ENCODE peak calls at places on chromosome 17, in seven cellular contexts. I is bronchial epithelial cell, T is osteoblast, H is choroid plexus epithelial cell, F is nephron progenitor cell, N is foreskin fibroblast, B is mesothelial cell of epicardium. V is an unnamed sample.

GRCh38 chr17:8003594-8004181 is 1.3 kb downstream of the GUCY2D start:
- DNase-seq in I (no peak), T (peak), H (no peak), F (no peak), N (no peak), B (no peak), V (no peak)

GRCh38 chr17:61325382-61326073 is 74.1 kb upstream of the TBX2 start:
- DNase-seq in I (no peak), T (peak), H (no peak), F (peak), N (peak), B (no peak), V (no peak)

GRCh38 chr17:7282752-7283321 is 1.3 kb downstream of the SLC2A4 start:
- DNase-seq in I (no peak), T (peak), H (no peak), F (no peak), N (no peak), B (no peak), V (no peak)

GRCh38 chr17:5000237-5000639 is 2.5 kb downstream of the KIF1C start:
- DNase-seq in I (no peak), T (peak), H (no peak), F (no peak), N (no peak), B (no peak), V (no peak)

GRCh38 chr17:30576326-30576861 is 99.2 kb downstream of the GOSR1 start:
- DNase-seq in I (no peak), T (no peak), H (no peak), F (no peak), N (no peak), B (peak), V (no peak)

GRCh38 chr17:45030733-45031132 is 20.7 kb downstream of the DCAKD start:
- DNase-seq in I (no peak), T (peak), H (no peak), F (no peak), N (no peak), B (no peak), V (no peak)

GRCh38 chr17:65055708-65056638 is 567 bp downstream of the GNA13 start:
- DNase-seq in I (no peak), T (peak), H (peak), F (peak), N (peak), B (peak), V (no peak)

GRCh38 chr17:48576479-48577309 is 1.5 kb downstream of the HOXB4 start:
- DNase-seq in I (no peak), T (no peak), H (no peak), F (peak), N (no peak), B (no peak), V (no peak)

GRCh38 chr17:46154151-46154816 is 38.9 kb downstream of the KANSL1 start:
- DNase-seq in I (peak), T (no peak), H (no peak), F (no peak), N (no peak), B (no peak), V (no peak)

GRCh38 chr17:1120596-1121441 is 59.0 kb downstream of the ABR start:
- DNase-seq in I (no peak), T (peak), H (no peak), F (no peak), N (no peak), B (no peak), V (no peak)

GRCh38 chr17:44155488-44155887 is 13.8 kb downstream of the HROB start:
- DNase-seq in I (no peak), T (no peak), H (no peak), F (no peak), N (no peak), B (no peak), V (no peak)

GRCh38 chr17:48799069-48799710 is 17.8 kb downstream of the TTLL6 start:
- DNase-seq in I (no peak), T (no peak), H (no peak), F (no peak), N (no peak), B (no peak), V (no peak)

GRCh38 chr17:82832881-82833475 is 6.8 kb downstream of the ZNF750 start:
- DNase-seq in I (no peak), T (peak), H (no peak), F (no peak), N (no peak), B (no peak), V (peak)

GRCh38 chr17:42311240-42312034 is 23.1 kb downstream of the STAT5A start:
- DNase-seq in I (peak), T (peak), H (peak), F (peak), N (peak), B (peak), V (no peak)

GRCh38 chr17:16466407-16466806 is 25.6 kb downstream of the LRRC75A start:
- DNase-seq in I (no peak), T (no peak), H (no peak), F (no peak), N (no peak), B (no peak), V (no peak)

GRCh38 chr17:48567209-48567608 is 10.9 kb downstream of the HOXB4 start:
- DNase-seq in I (no peak), T (no peak), H (no peak), F (no peak), N (no peak), B (no peak), V (no peak)

GRCh38 chr17:71098071-71098470 is 928.7 kb downstream of the KCNJ2 start:
- DNase-seq in I (no peak), T (no peak), H (no peak), F (no peak), N (no peak), B (no peak), V (no peak)

GRCh38 chr17:10105513-10106001 is 92.8 kb downstream of the GAS7 start:
- DNase-seq in I (peak), T (no peak), H (peak), F (no peak), N (no peak), B (peak), V (no peak)

GRCh38 chr17:59840908-59841666 is 51.7 kb downstream of the TUBD1 start:
- DNase-seq in I (peak), T (peak), H (peak), F (no peak), N (no peak), B (no peak), V (no peak)

GRCh38 chr17:77769762-77770161 is 188.7 kb upstream of the TNRC6C start:
- DNase-seq in I (no peak), T (peak), H (no peak), F (no peak), N (no peak), B (no peak), V (no peak)

GRCh38 chr17:62186841-62187240 is 121.8 kb upstream of the MED13 start:
- DNase-seq in I (no peak), T (no peak), H (no peak), F (no peak), N (no peak), B (no peak), V (no peak)

GRCh38 chr17:12738624-12739023 is 50.7 kb upstream of the ARHGAP44 start:
- DNase-seq in I (no peak), T (no peak), H (no peak), F (no peak), N (no peak), B (no peak), V (no peak)

GRCh38 chr17:39134878-39135277 is 16.6 kb downstream of the PLXDC1 start:
- DNase-seq in I (no peak), T (peak), H (no peak), F (no peak), N (no peak), B (no peak), V (no peak)

GRCh38 chr17:10135539-10136257 is 62.7 kb downstream of the GAS7 start:
- DNase-seq in I (no peak), T (peak), H (peak), F (no peak), N (peak), B (no peak), V (no peak)

GRCh38 chr17:48728232-48729231 is at the start of gene HOXB13:
- DNase-seq in I (no peak), T (no peak), H (no peak), F (peak), N (peak), B (peak), V (no peak)

GRCh38 chr17:39737761-39738567 is at the start of gene GRB7:
- DNase-seq in I (peak), T (peak), H (no peak), F (peak), N (no peak), B (peak), V (no peak)

GRCh38 chr17:69223809-69224208 is 4.8 kb downstream of the ABCA10 start:
- DNase-seq in I (no peak), T (no peak), H (peak), F (no peak), N (peak), B (no peak), V (no peak)

GRCh38 chr17:74521701-74522201 is 9.5 kb downstream of the CD300LB start:
- DNase-seq in I (no peak), T (no peak), H (no peak), F (no peak), N (no peak), B (no peak), V (no peak)

DNA sequence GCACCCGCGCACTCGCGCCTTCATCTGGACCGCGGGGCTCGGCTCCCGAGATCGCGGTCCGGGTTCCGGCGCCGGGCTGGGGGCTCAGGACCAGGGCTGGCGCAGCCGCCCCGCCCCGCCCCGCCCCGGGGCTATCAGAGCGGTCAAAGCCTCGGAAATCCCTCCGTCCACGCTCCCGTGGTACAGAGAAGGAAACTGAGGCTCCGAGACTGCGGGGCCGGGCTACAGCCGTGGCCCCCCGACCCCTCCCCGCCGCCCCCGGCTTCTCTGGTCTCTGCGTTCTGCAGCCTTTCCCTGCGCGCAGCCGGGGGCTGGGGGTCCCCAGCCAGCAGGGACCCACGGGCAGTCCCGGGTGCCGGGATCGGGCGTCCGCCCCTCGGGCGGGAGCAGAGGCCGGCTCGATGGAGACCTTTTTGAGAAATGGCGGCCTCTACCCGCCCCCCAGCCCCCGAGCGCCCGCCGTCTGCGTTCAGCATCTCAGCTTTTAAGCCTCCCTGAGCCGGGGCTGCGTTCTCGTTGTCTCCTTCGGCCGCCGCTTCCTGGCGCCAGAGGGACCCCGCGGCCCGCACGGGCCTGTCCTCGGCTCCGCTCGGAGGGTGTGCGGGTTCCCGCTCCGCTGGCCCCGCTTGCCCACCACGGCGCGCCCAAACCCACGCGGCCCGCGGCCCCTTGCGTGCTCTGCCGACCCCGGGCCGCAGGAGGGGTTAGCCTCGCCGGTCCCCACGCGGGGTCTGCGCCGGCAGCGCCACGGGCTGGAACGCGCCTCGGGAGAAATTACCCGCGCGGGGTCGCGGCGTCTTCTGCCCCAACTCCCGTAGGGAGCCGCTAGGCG is 1.5 kb upstream of the NPTX1 start:
- DNase-seq in I (no peak), T (peak), H (peak), F (peak), N (peak), B (peak), V (no peak)
- TF ChIP-seq CTCF in I (peak), T (peak), H (peak), F (peak), N (peak), B (peak), V (peak)

DNA sequence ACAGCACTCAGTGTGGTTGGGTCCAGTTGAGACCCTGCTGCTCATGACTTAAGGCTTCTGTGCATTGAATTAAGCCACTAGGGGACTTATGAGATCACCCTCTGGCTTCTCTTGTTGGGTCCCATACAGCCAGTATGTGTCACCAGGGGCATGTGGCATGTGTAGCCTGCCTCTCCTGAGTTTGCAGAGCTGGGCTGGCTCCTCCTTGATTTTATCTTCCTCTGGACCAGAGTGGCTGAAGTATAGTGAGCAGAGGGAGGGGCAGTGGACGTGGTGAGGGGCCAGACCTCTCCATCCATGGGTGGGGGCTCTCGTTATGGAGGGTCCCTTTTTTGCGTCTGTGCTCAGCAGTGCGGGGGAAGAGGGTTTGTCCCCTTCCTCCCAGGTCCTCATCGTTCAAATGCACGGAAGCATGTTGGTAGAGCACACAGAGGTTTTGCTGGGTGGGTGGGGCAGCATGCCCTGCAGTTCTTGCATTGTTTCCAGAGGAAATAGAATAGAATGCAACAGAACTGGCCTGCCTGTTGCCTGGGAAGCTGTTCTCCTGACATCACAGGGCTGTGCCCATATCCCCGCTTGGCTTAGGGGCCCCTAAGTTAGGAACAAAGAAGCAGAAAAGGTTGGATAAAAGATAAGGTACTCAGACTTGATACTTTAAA is 77.4 kb downstream of the SPECC1 start:
- DNase-seq in I (no peak), T (no peak), H (no peak), F (no peak), N (no peak), B (no peak), V (no peak)
- TF ChIP-seq CTCF in I (no peak), T (no peak), H (no peak), F (no peak), N (no peak), B (no peak), V (no peak)

GRCh38 chr17:76251478-76252039 is 11.3 kb upstream of the RNF157 start:
- DNase-seq in I (no peak), T (no peak), H (no peak), F (no peak), N (no peak), B (no peak), V (peak)

GRCh38 chr17:76247304-76247703 is 7.0 kb upstream of the RNF157 start:
- DNase-seq in I (no peak), T (no peak), H (no peak), F (no peak), N (no peak), B (no peak), V (peak)

GRCh38 chr17:76250141-76250540 is 9.8 kb upstream of the RNF157 start:
- DNase-seq in I (no peak), T (no peak), H (no peak), F (no peak), N (no peak), B (no peak), V (peak)

GRCh38 chr17:76246080-76247066 is 6.1 kb upstream of the RNF157 start:
- DNase-seq in I (no peak), T (no peak), H (peak), F (peak), N (peak), B (no peak), V (peak)

GRCh38 chr17:76248013-76248782 is 7.9 kb upstream of the RNF157 start:
- DNase-seq in I (peak), T (peak), H (peak), F (no peak), N (no peak), B (no peak), V (peak)
- TF ChIP-seq CTCF in I (peak), T (peak), H (peak), F (no peak), N (peak), B (no peak), V (peak)

DNA sequence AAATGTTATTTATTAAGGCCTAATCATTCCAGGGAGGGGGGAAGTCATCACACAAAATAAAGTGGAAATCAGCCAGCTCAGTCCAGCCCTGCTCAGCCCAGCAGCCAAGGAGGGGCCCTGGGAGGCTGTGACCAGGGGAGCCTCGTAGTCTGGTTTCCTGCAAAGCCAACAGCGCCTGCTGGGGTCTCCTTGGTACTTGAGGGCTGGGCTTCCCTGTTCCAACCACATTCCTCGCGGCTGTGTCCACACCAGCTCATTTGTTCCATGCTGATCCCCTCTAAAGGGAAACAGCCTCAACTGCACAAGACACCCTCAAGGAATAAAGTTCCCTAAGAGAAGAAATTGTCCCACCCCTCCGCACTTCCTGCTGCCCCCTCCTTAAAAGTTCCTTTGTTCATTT is 154.0 kb downstream of the TMEM132E start:
- DNase-seq in I (no peak), T (no peak), H (no peak), F (no peak), N (no peak), B (no peak), V (peak)
- TF ChIP-seq CTCF in I (no peak), T (no peak), H (no peak), F (no peak), N (no peak), B (no peak), V (no peak)

DNA sequence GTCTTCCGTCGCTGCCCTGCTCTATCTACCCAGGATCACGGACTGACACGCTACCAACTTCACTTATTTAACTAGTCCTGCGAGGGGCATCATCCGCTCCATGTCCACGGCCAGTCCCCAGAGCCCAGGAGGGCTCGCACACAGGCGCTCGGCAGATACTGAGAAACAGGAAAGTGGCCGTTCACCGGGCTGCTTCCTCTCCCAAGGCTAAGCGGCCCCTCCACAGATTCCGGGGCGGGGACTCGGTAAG is 388 bp downstream of the OXLD1 start:
- DNase-seq in I (no peak), T (peak), H (peak), F (no peak), N (no peak), B (no peak), V (peak)
- TF ChIP-seq CTCF in I (no peak), T (no peak), H (no peak), F (no peak), N (no peak), B (no peak), V (no peak)

GRCh38 chr17:17781591-17782424 is 55.0 kb downstream of the SREBF1 start:
- DNase-seq in I (no peak), T (no peak), H (peak), F (peak), N (peak), B (peak), V (no peak)

GRCh38 chr17:17782425-17783120 is 54.2 kb downstream of the SREBF1 start:
- DNase-seq in I (no peak), T (no peak), H (no peak), F (peak), N (no peak), B (peak), V (no peak)

GRCh38 chr17:17783825-17784598 is 52.8 kb downstream of the SREBF1 start:
- DNase-seq in I (no peak), T (no peak), H (peak), F (peak), N (no peak), B (peak), V (peak)

GRCh38 chr17:17784599-17785264 is 52.1 kb downstream of the SREBF1 start:
- DNase-seq in I (no peak), T (no peak), H (peak), F (no peak), N (no peak), B (no peak), V (peak)

GRCh38 chr17:17783121-17783824 is 53.5 kb downstream of the SREBF1 start:
- DNase-seq in I (peak), T (no peak), H (peak), F (peak), N (no peak), B (peak), V (no peak)
- TF ChIP-seq CTCF in I (peak), T (no peak), H (no peak), F (no peak), N (peak), B (no peak), V (peak)

GRCh38 chr17:79126139-79126538 is 51.5 kb downstream of the ENGASE start:
- DNase-seq in I (no peak), T (no peak), H (peak), F (no peak), N (no peak), B (no peak), V (no peak)
- TF ChIP-seq CTCF in I (peak), T (no peak), H (peak), F (no peak), N (no peak), B (no peak), V (peak)

GRCh38 chr17:81040791-81041337 is 5.9 kb downstream of the BAIAP2 start:
- DNase-seq in I (no peak), T (peak), H (no peak), F (no peak), N (no peak), B (no peak), V (no peak)
- TF ChIP-seq CTCF in I (peak), T (peak), H (peak), F (peak), N (peak), B (peak), V (peak)

GRCh38 chr17:36755586-36755985 is 154.2 kb downstream of the MRM1 start:
- DNase-seq in I (peak), T (no peak), H (peak), F (no peak), N (no peak), B (no peak), V (no peak)
- TF ChIP-seq CTCF in I (peak), T (peak), H (peak), F (peak), N (peak), B (no peak), V (peak)